ENCODE peak calls at places on chromosomes 3 and 15, in eight cellular contexts. One of them, this sample, is unnamed.

GRCh38 chr3:177538064-177538742 is 340.9 kb upstream of the TBL1XR1 start:
- DNase-seq in EL: peak
- DNase-seq in SW480: no peak
- DNase-seq in ovary: peak
- DNase-seq in stimulated activated CD8-positive, alpha-beta memory T cell treated with anti-CD3 and anti-CD28 coated beads, Interleukin-4, amount 100 ng/mL, for 24 hours: no peak
- DNase-seq in T-helper 2 cell: no peak
- DNase-seq in MCF 10A: no peak
- DNase-seq in IMR-90: peak
- DNase-seq in this sample: no peak

GRCh38 chr15:39692464-39693327 is 89.9 kb downstream of the FSIP1 start:
- DNase-seq in EL: no peak
- DNase-seq in SW480: no peak
- DNase-seq in ovary: no peak
- DNase-seq in stimulated activated CD8-positive, alpha-beta memory T cell treated with anti-CD3 and anti-CD28 coated beads, Interleukin-4, amount 100 ng/mL, for 24 hours: no peak
- DNase-seq in T-helper 2 cell: no peak
- DNase-seq in MCF 10A: no peak
- DNase-seq in IMR-90: no peak
- DNase-seq in this sample: peak

GRCh38 chr3:12451960-12452359 is 32.3 kb upstream of the TSEN2 start:
- DNase-seq in EL: no peak
- DNase-seq in SW480: no peak
- DNase-seq in ovary: no peak
- DNase-seq in stimulated activated CD8-positive, alpha-beta memory T cell treated with anti-CD3 and anti-CD28 coated beads, Interleukin-4, amount 100 ng/mL, for 24 hours: no peak
- DNase-seq in T-helper 2 cell: no peak
- DNase-seq in MCF 10A: no peak
- DNase-seq in IMR-90: no peak
- DNase-seq in this sample: no peak

GRCh38 chr3:12648384-12648959 is 15.4 kb downstream of the RAF1 start:
- DNase-seq in EL: no peak
- DNase-seq in SW480: no peak
- DNase-seq in ovary: no peak
- DNase-seq in stimulated activated CD8-positive, alpha-beta memory T cell treated with anti-CD3 and anti-CD28 coated beads, Interleukin-4, amount 100 ng/mL, for 24 hours: no peak
- DNase-seq in T-helper 2 cell: no peak
- DNase-seq in MCF 10A: no peak
- DNase-seq in IMR-90: no peak
- DNase-seq in this sample: no peak

GRCh38 chr3:49238274-49239127 is 38.5 kb downstream of the C3orf62 start:
- DNase-seq in EL: no peak
- DNase-seq in SW480: no peak
- DNase-seq in ovary: peak
- DNase-seq in stimulated activated CD8-positive, alpha-beta memory T cell treated with anti-CD3 and anti-CD28 coated beads, Interleukin-4, amount 100 ng/mL, for 24 hours: no peak
- DNase-seq in T-helper 2 cell: no peak
- DNase-seq in MCF 10A: peak
- DNase-seq in IMR-90: peak
- DNase-seq in this sample: no peak

GRCh38 chr15:81813215-81813614 is 232.6 kb downstream of the MEX3B start:
- DNase-seq in EL: peak
- DNase-seq in SW480: peak
- DNase-seq in ovary: no peak
- DNase-seq in stimulated activated CD8-positive, alpha-beta memory T cell treated with anti-CD3 and anti-CD28 coated beads, Interleukin-4, amount 100 ng/mL, for 24 hours: no peak
- DNase-seq in T-helper 2 cell: no peak
- DNase-seq in MCF 10A: peak
- DNase-seq in IMR-90: no peak
- DNase-seq in this sample: no peak

GRCh38 chr15:64232400-64232799 is 69.6 kb upstream of the PPIB start:
- DNase-seq in EL: peak
- DNase-seq in SW480: peak
- DNase-seq in ovary: no peak
- DNase-seq in stimulated activated CD8-positive, alpha-beta memory T cell treated with anti-CD3 and anti-CD28 coated beads, Interleukin-4, amount 100 ng/mL, for 24 hours: no peak
- DNase-seq in T-helper 2 cell: no peak
- DNase-seq in MCF 10A: peak
- DNase-seq in IMR-90: peak
- DNase-seq in this sample: peak

GRCh38 chr3:9298236-9298635 is 48.8 kb upstream of the SRGAP3 start:
- DNase-seq in EL: no peak
- DNase-seq in SW480: no peak
- DNase-seq in ovary: no peak
- DNase-seq in stimulated activated CD8-positive, alpha-beta memory T cell treated with anti-CD3 and anti-CD28 coated beads, Interleukin-4, amount 100 ng/mL, for 24 hours: no peak
- DNase-seq in T-helper 2 cell: no peak
- DNase-seq in MCF 10A: no peak
- DNase-seq in IMR-90: peak
- DNase-seq in this sample: no peak

GRCh38 chr15:27486676-27487290 is 515.8 kb downstream of the GABRG3 start:
- DNase-seq in EL: no peak
- DNase-seq in SW480: no peak
- DNase-seq in ovary: no peak
- DNase-seq in stimulated activated CD8-positive, alpha-beta memory T cell treated with anti-CD3 and anti-CD28 coated beads, Interleukin-4, amount 100 ng/mL, for 24 hours: no peak
- DNase-seq in T-helper 2 cell: no peak
- DNase-seq in MCF 10A: no peak
- DNase-seq in IMR-90: no peak
- DNase-seq in this sample: no peak

GRCh38 chr3:110059431-110059830 is 722.1 kb upstream of the DPPA4 start:
- DNase-seq in EL: no peak
- DNase-seq in SW480: no peak
- DNase-seq in ovary: no peak
- DNase-seq in stimulated activated CD8-positive, alpha-beta memory T cell treated with anti-CD3 and anti-CD28 coated beads, Interleukin-4, amount 100 ng/mL, for 24 hours: no peak
- DNase-seq in T-helper 2 cell: no peak
- DNase-seq in MCF 10A: no peak
- DNase-seq in IMR-90: no peak
- DNase-seq in this sample: no peak

GRCh38 chr3:6807967-6808588 is 52.8 kb upstream of the GRM7 start:
- DNase-seq in EL: no peak
- DNase-seq in SW480: no peak
- DNase-seq in ovary: no peak
- DNase-seq in stimulated activated CD8-positive, alpha-beta memory T cell treated with anti-CD3 and anti-CD28 coated beads, Interleukin-4, amount 100 ng/mL, for 24 hours: no peak
- DNase-seq in T-helper 2 cell: no peak
- DNase-seq in MCF 10A: peak
- DNase-seq in IMR-90: no peak
- DNase-seq in this sample: peak

GRCh38 chr3:124428372-124429128 is 301.7 kb upstream of the UMPS start:
- DNase-seq in EL: peak
- DNase-seq in SW480: no peak
- DNase-seq in ovary: no peak
- DNase-seq in stimulated activated CD8-positive, alpha-beta memory T cell treated with anti-CD3 and anti-CD28 coated beads, Interleukin-4, amount 100 ng/mL, for 24 hours: no peak
- DNase-seq in T-helper 2 cell: no peak
- DNase-seq in MCF 10A: peak
- DNase-seq in IMR-90: no peak
- DNase-seq in this sample: no peak

GRCh38 chr3:186682734-186683133 is 16.9 kb downstream of the HRG start:
- DNase-seq in EL: no peak
- DNase-seq in SW480: no peak
- DNase-seq in ovary: no peak
- DNase-seq in stimulated activated CD8-positive, alpha-beta memory T cell treated with anti-CD3 and anti-CD28 coated beads, Interleukin-4, amount 100 ng/mL, for 24 hours: no peak
- DNase-seq in T-helper 2 cell: no peak
- DNase-seq in MCF 10A: no peak
- DNase-seq in IMR-90: no peak
- DNase-seq in this sample: no peak

GRCh38 chr15:53384417-53384816 is 375.0 kb downstream of the WDR72 start:
- DNase-seq in EL: no peak
- DNase-seq in SW480: peak
- DNase-seq in ovary: no peak
- DNase-seq in stimulated activated CD8-positive, alpha-beta memory T cell treated with anti-CD3 and anti-CD28 coated beads, Interleukin-4, amount 100 ng/mL, for 24 hours: no peak
- DNase-seq in T-helper 2 cell: no peak
- DNase-seq in MCF 10A: no peak
- DNase-seq in IMR-90: no peak
- DNase-seq in this sample: no peak

GRCh38 chr3:98977520-98977919 is 76.0 kb upstream of the DCBLD2 start:
- DNase-seq in EL: peak
- DNase-seq in SW480: peak
- DNase-seq in ovary: no peak
- DNase-seq in stimulated activated CD8-positive, alpha-beta memory T cell treated with anti-CD3 and anti-CD28 coated beads, Interleukin-4, amount 100 ng/mL, for 24 hours: no peak
- DNase-seq in T-helper 2 cell: no peak
- DNase-seq in MCF 10A: peak
- DNase-seq in IMR-90: peak
- DNase-seq in this sample: peak

GRCh38 chr3:88203537-88204143 is 53.9 kb downstream of the C3orf38 start:
- DNase-seq in EL: peak
- DNase-seq in SW480: peak
- DNase-seq in ovary: peak
- DNase-seq in stimulated activated CD8-positive, alpha-beta memory T cell treated with anti-CD3 and anti-CD28 coated beads, Interleukin-4, amount 100 ng/mL, for 24 hours: peak
- DNase-seq in T-helper 2 cell: no peak
- DNase-seq in MCF 10A: peak
- DNase-seq in IMR-90: peak
- DNase-seq in this sample: peak

GRCh38 chr3:134055661-134056060 is 25.9 kb upstream of the SLCO2A1 start:
- DNase-seq in EL: no peak
- DNase-seq in SW480: no peak
- DNase-seq in ovary: no peak
- DNase-seq in stimulated activated CD8-positive, alpha-beta memory T cell treated with anti-CD3 and anti-CD28 coated beads, Interleukin-4, amount 100 ng/mL, for 24 hours: no peak
- DNase-seq in T-helper 2 cell: no peak
- DNase-seq in MCF 10A: no peak
- DNase-seq in IMR-90: no peak
- DNase-seq in this sample: no peak

GRCh38 chr15:84915011-84915958 is 30.8 kb downstream of the SLC28A1 start:
- DNase-seq in EL: peak
- DNase-seq in SW480: peak
- DNase-seq in ovary: peak
- DNase-seq in stimulated activated CD8-positive, alpha-beta memory T cell treated with anti-CD3 and anti-CD28 coated beads, Interleukin-4, amount 100 ng/mL, for 24 hours: peak
- DNase-seq in T-helper 2 cell: no peak
- DNase-seq in MCF 10A: peak
- DNase-seq in IMR-90: peak
- DNase-seq in this sample: peak